ENCODE peak calls at places on chromosomes 6 and 20, in six cellular contexts. F is stomach, L is heart left ventricle, M is PC-3, U is SJSA1, C is right lobe of liver. Q is an unnamed sample. For H3K9me3, the result is how much of the 10 kb centered on the place peaks cover.

GRCh38 chr20:24321939-24322338 is 147.5 kb upstream of the SYNDIG1 start:
- DNase-seq in F (no peak), L (no peak), M (no peak), U (no peak), C (no peak), Q (no peak)

GRCh38 chr6:140857734-140858380 is 1274.9 kb upstream of the GJE1 start:
- DNase-seq in F (no peak), L (no peak), M (peak), U (peak), C (no peak), Q (no peak)

GRCh38 chr20:31990958-31991705 is 19.1 kb upstream of the CCM2L start:
- DNase-seq in F (no peak), L (no peak), M (no peak), U (no peak), C (no peak), Q (no peak)

GRCh38 chr6:11317885-11318771 is 85.7 kb upstream of the NEDD9 start:
- DNase-seq in F (peak), L (no peak), M (peak), U (peak), C (no peak), Q (no peak)

GRCh38 chr6:150915868-150916267 is 50.4 kb downstream of the MTHFD1L start:
- DNase-seq in F (no peak), L (no peak), M (no peak), U (no peak), C (no peak), Q (no peak)

GRCh38 chr20:4601630-4602296 is 119.9 kb upstream of the PRND start:
- DNase-seq in F (no peak), L (peak), M (peak), U (no peak), C (no peak), Q (peak)

GRCh38 chr6:16849280-16850210 is 88.3 kb upstream of the ATXN1 start:
- DNase-seq in F (no peak), L (no peak), M (peak), U (no peak), C (no peak), Q (no peak)

GRCh38 chr6:129289442-129289841 is 406.5 kb downstream of the LAMA2 start:
- DNase-seq in F (no peak), L (no peak), M (no peak), U (no peak), C (no peak), Q (no peak)

GRCh38 chr6:149217466-149217888 is 100.0 kb upstream of the TAB2 start:
- DNase-seq in F (no peak), L (no peak), M (no peak), U (no peak), C (no peak), Q (no peak)

GRCh38 chr6:51818520-51819022 is 268.8 kb downstream of the PKHD1 start:
- DNase-seq in F (no peak), L (no peak), M (no peak), U (no peak), C (no peak), Q (no peak)

GRCh38 chr6:116536216-116536621 is 9.3 kb downstream of the TRAPPC3L start:
- DNase-seq in F (no peak), L (no peak), M (peak), U (peak), C (no peak), Q (no peak)

GRCh38 chr6:36698871-36699271 is 1.2 kb downstream of the RAB44 start:
- DNase-seq in F (no peak), L (no peak), M (no peak), U (no peak), C (no peak), Q (no peak)

GRCh38 chr20:45812157-45813005 is at the start of gene UBE2C:
- DNase-seq in F (peak), L (peak), M (peak), U (peak), C (peak), Q (peak)

GRCh38 chr6:54070025-54070424 is 41.2 kb upstream of the MLIP start:
- DNase-seq in F (no peak), L (no peak), M (no peak), U (no peak), C (no peak), Q (no peak)

GRCh38 chr20:37185681-37186080 is 6.3 kb upstream of the MROH8 start:
- DNase-seq in F (no peak), L (no peak), M (no peak), U (no peak), C (no peak), Q (no peak)

GRCh38 chr6:51562198-51562597 is 525.2 kb downstream of the PKHD1 start:
- DNase-seq in F (no peak), L (no peak), M (no peak), U (no peak), C (no peak), Q (no peak)

DNA sequence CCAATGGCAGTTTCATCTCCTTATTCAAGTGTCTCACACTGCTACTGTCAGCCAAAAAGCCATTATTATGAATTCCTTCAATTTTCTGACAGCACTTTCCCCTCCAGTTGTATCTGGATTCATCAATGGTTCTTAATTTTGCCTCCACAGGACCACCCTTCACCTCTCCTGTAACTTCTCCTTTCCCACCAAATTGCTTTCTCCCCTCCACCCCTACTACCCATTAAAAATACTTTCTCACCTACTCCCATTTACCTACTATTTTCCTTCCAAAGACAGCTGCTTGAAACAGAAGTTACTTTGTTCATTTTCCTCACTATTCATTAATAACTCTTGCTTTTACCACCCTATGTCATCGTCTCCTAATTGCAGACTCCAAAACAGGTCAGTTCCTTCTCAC is 29.8 kb downstream of the DEK start:
- DNase-seq in F (no peak), L (no peak), M (no peak), U (no peak), C (no peak), Q (no peak)
- H3K9me3 ChIP-seq in F (under half), L (under half), M (under half), U (under half), C (under half), Q (under half)

DNA sequence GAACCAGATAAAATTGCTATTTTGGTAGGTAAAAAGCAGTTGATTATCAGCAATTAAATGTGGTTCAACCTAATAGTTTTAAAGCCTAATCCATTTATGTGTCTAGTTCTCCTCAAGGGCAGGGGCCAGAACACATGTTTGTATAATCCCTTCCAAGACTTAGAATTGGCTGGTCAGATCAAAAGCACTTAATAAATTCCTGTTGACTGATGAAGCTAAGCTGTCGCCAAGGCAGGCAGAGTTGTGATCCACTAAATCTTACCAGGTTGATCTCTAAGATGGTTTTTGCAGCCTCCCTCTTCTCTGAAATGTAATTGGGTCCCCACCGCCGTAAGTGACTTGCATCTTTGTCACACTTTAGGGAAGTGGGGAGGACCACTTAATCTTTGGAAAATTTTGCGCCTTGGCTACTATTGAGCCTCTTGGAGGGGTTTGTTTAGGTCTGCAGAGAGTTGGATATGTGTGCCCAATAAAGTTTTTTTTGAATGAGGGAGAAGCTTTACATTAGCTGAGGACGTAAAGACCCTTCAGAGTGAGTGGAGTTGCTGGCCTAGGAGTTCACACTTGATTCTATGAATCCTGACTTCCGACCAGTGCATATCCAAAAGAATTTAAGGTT is 65.9 kb downstream of the PHF20 start:
- DNase-seq in F (no peak), L (no peak), M (no peak), U (no peak), C (no peak), Q (no peak)
- H3K4me3 ChIP-seq in F (no peak), L (no peak), M (no peak), U (no peak), C (no peak), Q (no peak)

GRCh38 chr20:59646487-59646886 is 42.1 kb downstream of the PHACTR3 start:
- DNase-seq in F (no peak), L (no peak), M (no peak), U (no peak), C (no peak), Q (no peak)

GRCh38 chr20:59652381-59652780 is 48.0 kb downstream of the PHACTR3 start:
- DNase-seq in F (no peak), L (no peak), M (no peak), U (no peak), C (no peak), Q (no peak)

GRCh38 chr20:59647271-59647670 is 42.9 kb downstream of the PHACTR3 start:
- DNase-seq in F (no peak), L (no peak), M (no peak), U (no peak), C (no peak), Q (peak)

GRCh38 chr20:59648720-59649119 is 44.4 kb downstream of the PHACTR3 start:
- DNase-seq in F (no peak), L (no peak), M (no peak), U (no peak), C (no peak), Q (no peak)

GRCh38 chr20:59650418-59650817 is 46.1 kb downstream of the PHACTR3 start:
- DNase-seq in F (no peak), L (no peak), M (no peak), U (no peak), C (no peak), Q (peak)
- H3K9me3 ChIP-seq in F (under half), L (under half), M (under half), U (under half), C (under half), Q (under half)

DNA sequence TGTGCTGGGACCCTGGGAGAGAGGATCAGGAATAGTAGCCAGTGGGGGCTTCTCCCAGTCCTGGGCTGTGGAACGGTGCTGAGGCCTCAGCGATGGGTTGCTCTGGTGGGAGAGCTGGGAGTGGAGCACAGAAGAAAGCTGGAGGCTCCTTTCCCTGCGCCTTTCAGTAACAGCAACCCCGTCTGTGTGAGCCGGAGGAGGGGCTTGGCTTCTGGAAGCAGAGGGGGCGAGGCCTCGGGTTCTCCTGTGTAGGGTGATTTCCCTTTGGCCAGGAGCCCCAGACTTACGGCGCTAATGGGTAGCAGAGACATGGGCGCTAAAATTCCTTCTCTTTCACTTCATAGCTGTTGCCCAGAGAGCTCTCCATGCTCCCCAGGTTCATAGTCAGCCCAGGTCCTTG is 55.0 kb downstream of the DAAM2 start:
- DNase-seq in F (peak), L (no peak), M (no peak), U (no peak), C (no peak), Q (no peak)
- H3K4me3 ChIP-seq in F (no peak), L (no peak), M (no peak), U (no peak), C (no peak), Q (no peak)

DNA sequence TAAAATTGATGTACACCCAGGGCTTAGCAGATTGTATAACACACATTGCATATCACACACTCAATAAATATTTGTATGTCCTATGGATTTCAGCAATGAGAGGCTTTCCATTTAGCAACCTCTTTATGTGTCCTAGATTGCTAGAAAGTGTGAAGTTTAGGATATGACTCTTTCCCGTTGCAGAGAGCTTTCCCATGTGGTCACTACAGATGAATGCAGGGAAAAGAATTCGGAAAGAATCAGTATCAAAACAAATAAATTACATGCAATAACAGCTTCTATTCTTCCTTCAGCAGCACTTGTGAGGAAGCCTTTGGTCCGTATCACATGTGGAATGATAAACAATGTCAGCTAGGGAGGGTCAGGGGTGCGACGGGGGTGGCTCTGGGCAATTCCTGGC is 870.1 kb downstream of the C6orf118 start:
- DNase-seq in F (no peak), L (no peak), M (no peak), U (no peak), C (no peak), Q (no peak)
- H3K9me3 ChIP-seq in F (under half), L (under half), M (under half), U (under half), C (under half), Q (under half)

DNA sequence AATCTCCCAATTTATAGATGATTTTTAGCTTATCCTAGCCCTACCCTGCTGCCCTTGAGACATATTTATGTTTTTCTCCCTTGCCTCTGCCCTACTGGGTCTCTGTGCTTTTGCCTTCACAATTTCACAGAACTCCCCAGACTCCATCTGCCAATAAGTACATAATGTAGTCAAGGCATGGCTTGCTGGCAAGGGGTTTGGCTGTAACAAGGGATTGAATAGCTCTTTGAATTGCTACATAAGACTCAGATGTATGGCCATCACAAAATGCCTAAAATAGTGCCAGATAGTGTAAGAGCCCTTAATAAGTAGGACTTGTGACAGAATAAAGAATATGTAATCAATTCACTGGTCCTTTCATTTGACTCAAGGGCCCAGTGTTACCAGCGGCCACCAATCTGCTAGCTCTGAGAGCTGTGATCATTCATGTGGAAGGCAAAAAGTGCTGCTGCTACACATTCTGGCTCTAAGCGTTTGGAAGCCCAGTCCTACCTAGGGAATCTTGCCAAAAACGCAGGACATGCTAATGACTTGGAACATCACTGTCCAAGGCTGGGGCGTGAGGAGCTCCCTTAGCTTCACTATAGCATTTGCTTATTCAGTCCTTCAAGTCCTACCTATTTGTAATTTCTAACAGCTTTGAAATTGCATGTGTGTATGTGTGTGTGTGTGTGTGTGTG is 20.5 kb downstream of the CLVS2 start:
- DNase-seq in F (no peak), L (no peak), M (no peak), U (no peak), C (no peak), Q (no peak)
- H3K4me3 ChIP-seq in F (no peak), L (no peak), M (no peak), U (no peak), C (no peak), Q (no peak)

GRCh38 chr20:59688999-59689398 is 84.7 kb downstream of the PHACTR3 start:
- DNase-seq in F (no peak), L (no peak), M (no peak), U (no peak), C (no peak), Q (no peak)
- H3K9me3 ChIP-seq in F (under half), L (under half), M (under half), U (under half), C (under half), Q (under half)

DNA sequence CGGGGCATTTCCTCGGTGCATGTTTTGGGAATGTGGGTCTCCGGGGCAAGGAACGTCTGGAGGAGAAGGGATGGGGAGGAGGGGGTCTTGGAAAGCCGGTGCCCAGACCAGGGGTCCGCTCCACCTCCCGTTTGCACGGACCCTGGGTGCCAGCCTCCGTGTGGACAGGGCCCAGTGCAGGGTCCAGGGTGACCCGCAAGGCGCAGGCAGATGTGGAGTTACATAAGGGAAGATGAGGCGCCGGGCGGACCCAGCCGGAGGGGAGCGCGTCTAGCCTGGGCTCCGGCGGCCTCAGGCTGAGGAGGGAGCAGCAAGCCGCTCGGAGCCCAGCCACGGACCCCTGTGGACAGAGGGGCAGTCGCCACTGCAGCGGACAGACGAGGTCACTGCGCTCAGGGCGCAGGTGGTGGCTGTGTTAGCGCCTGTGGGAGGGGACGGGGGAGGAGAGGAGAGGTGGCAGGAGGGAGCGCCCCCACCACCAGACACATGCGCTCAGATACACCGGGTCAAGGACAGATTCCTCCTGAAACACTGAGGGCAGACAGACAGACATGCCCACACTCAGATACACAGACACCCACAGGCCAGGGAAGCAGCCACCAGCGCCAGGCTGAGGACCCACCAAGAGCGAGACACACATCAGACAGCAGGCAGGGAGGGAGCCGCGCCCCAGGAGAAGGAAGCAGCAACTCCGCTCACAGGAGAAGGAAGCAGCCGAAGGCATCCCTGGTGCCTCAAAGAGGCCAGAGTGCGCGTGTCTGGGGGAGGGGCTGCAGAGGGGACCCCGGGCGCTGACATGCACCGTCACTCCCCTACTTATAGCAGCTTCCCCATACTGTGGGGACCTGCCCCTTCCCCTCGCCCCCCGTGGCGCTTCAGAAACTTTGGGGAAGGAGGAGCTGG is 839 bp upstream of the HRH3 start:
- DNase-seq in F (no peak), L (no peak), M (no peak), U (no peak), C (no peak), Q (no peak)
- H3K4me3 ChIP-seq in F (no peak), L (peak), M (no peak), U (no peak), C (no peak), Q (no peak)

GRCh38 chr6:159429427-159429826 is 260.2 kb downstream of the FNDC1 start:
- DNase-seq in F (no peak), L (no peak), M (no peak), U (no peak), C (no peak), Q (no peak)

GRCh38 chr6:159433550-159433949 is 259.5 kb downstream of the SOD2 start:
- DNase-seq in F (no peak), L (no peak), M (no peak), U (no peak), C (no peak), Q (no peak)

GRCh38 chr6:159435701-159436100 is 257.3 kb downstream of the SOD2 start:
- DNase-seq in F (no peak), L (no peak), M (no peak), U (no peak), C (no peak), Q (peak)

GRCh38 chr6:159434410-159434809 is 258.6 kb downstream of the SOD2 start:
- DNase-seq in F (no peak), L (no peak), M (no peak), U (no peak), C (no peak), Q (no peak)

GRCh38 chr6:159431750-159432149 is 261.3 kb downstream of the SOD2 start:
- DNase-seq in F (no peak), L (no peak), M (no peak), U (no peak), C (no peak), Q (no peak)
- H3K9me3 ChIP-seq in F (under half), L (under half), M (under half), U (under half), C (under half), Q (under half)